ENCODE peak calls at places on chromosomes 3 and 15, in five cellular contexts. H, Z, Y, U and P are unnamed samples.

GRCh38 chr3:119829431-119829830 is 47.5 kb downstream of the NR1I2 start:
- DNase-seq in H (peak), Z (no peak), U (no peak), Y (no peak), P (no peak)

GRCh38 chr3:136350132-136350531 is 100.0 kb downstream of the PCCB start:
- DNase-seq in Z (no peak), U (peak), H (peak), Y (no peak), P (peak)

GRCh38 chr3:131503328-131503650 is 518 bp upstream of the MRPL3 start:
- DNase-seq in Y (no peak), Z (no peak), U (no peak), H (peak), P (peak)

GRCh38 chr3:14461006-14461747 is 58.8 kb downstream of the SLC6A6 start:
- DNase-seq in Y (no peak), Z (no peak), U (no peak), H (no peak), P (no peak)

GRCh38 chr3:127440384-127440783 is 150.1 kb downstream of the TPRA1 start:
- DNase-seq in H (no peak), U (no peak), Z (no peak), Y (no peak), P (no peak)

GRCh38 chr3:130658666-130659065 is 88.0 kb downstream of the PIK3R4 start:
- DNase-seq in Y (no peak), U (peak), H (peak), Z (no peak), P (peak)

GRCh38 chr3:190382082-190382481 is 5.9 kb upstream of the CLDN16 start:
- DNase-seq in U (peak), H (peak), Y (no peak), Z (no peak), P (peak)

GRCh38 chr15:50028323-50028722 is 90.7 kb downstream of the ATP8B4 start:
- DNase-seq in U (no peak), Z (no peak), Y (no peak), H (no peak), P (no peak)

GRCh38 chr3:13019243-13019701 is 54.0 kb downstream of the IQSEC1 start:
- DNase-seq in Y (no peak), H (peak), U (peak), Z (no peak), P (peak)

GRCh38 chr3:43013743-43014155 is 34.6 kb downstream of the GASK1A start:
- DNase-seq in U (no peak), Y (no peak), H (no peak), Z (no peak), P (no peak)

GRCh38 chr3:133383175-133383574 is 16.7 kb upstream of the BFSP2 start:
- DNase-seq in U (no peak), Y (no peak), H (no peak), Z (no peak), P (no peak)

GRCh38 chr15:87576486-87577176 is 679.9 kb downstream of the NTRK3 start:
- DNase-seq in Y (no peak), H (no peak), Z (no peak), U (no peak), P (no peak)

GRCh38 chr15:87287156-87287555 is 969.4 kb downstream of the NTRK3 start:
- DNase-seq in H (peak), Z (no peak), U (peak), Y (no peak), P (peak)

GRCh38 chr3:52193059-52193458 is 4.9 kb upstream of the ALAS1 start:
- DNase-seq in H (no peak), Z (peak), Y (no peak), U (peak), P (peak)

GRCh38 chr15:71781179-71781964 is 29.0 kb upstream of the NR2E3 start:
- DNase-seq in Y (no peak), H (peak), Z (no peak), U (no peak), P (peak)

GRCh38 chr3:114758828-114759709 is 388.0 kb downstream of the ZBTB20 start:
- DNase-seq in Z (no peak), U (peak), Y (no peak), H (peak), P (peak)

GRCh38 chr3:43765417-43766030 is 74.8 kb downstream of the ABHD5 start:
- DNase-seq in Z (peak), H (peak), Y (no peak), U (peak), P (peak)

GRCh38 chr3:81985996-81986723 is 224.7 kb upstream of the GBE1 start:
- DNase-seq in H (no peak), Z (no peak), Y (no peak), U (no peak), P (no peak)

GRCh38 chr3:177603137-177603603 is 405.9 kb upstream of the TBL1XR1 start:
- DNase-seq in U (peak), H (no peak), Z (no peak), Y (no peak), P (no peak)

GRCh38 chr3:71425491-71426071 is 157.9 kb downstream of the FOXP1 start:
- DNase-seq in H (peak), Z (no peak), U (no peak), Y (peak), P (peak)

GRCh38 chr3:12750223-12750622 is 8.8 kb downstream of the TMEM40 start:
- DNase-seq in U (peak), Y (no peak), H (peak), Z (peak), P (peak)

GRCh38 chr3:42846682-42847522 is 28.8 kb downstream of the CYP8B1 start:
- DNase-seq in Y (no peak), Z (no peak), U (no peak), H (no peak), P (no peak)

GRCh38 chr3:18885612-18886011 is 262.7 kb upstream of the KCNH8 start:
- DNase-seq in Y (no peak), Z (no peak), U (no peak), H (no peak), P (no peak)

GRCh38 chr15:60563539-60564404 is 84.8 kb upstream of the ICE2 start:
- DNase-seq in Y (peak), H (no peak), U (no peak), Z (no peak), P (no peak)

GRCh38 chr3:16231983-16232382 is 32.8 kb downstream of the DPH3 start:
- DNase-seq in H (no peak), Y (no peak), Z (no peak), U (no peak), P (no peak)

GRCh38 chr3:183481582-183481981 is 53.2 kb upstream of the MCF2L2 start:
- DNase-seq in U (no peak), Z (no peak), H (no peak), Y (no peak), P (no peak)

GRCh38 chr15:101044625-101045235 is 125.6 kb downstream of the LRRK1 start:
- DNase-seq in Y (no peak), U (no peak), H (no peak), Z (no peak), P (no peak)

GRCh38 chr15:40256642-40257235 is 17.9 kb downstream of the PAK6 start:
- DNase-seq in U (peak), H (no peak), Z (no peak), Y (no peak), P (no peak)

GRCh38 chr3:123027292-123028232 is at the start of gene SEMA5B:
- DNase-seq in H (no peak), U (peak), Z (peak), Y (peak), P (no peak)

GRCh38 chr15:63122002-63122893 is 587 bp downstream of the LACTB start:
- DNase-seq in Z (peak), U (peak), Y (peak), H (peak), P (peak)

GRCh38 chr3:190345878-190346277 is 23.6 kb upstream of the CLDN1 start:
- DNase-seq in Y (no peak), Z (no peak), H (no peak), U (peak), P (no peak)

GRCh38 chr15:92391640-92392039 is 2.0 kb upstream of the ST8SIA2 start:
- DNase-seq in H (peak), U (peak), Z (no peak), Y (no peak), P (peak)
- TF ChIP-seq CTCF in H (no peak), U (peak), Z (peak), Y (no peak), P (peak)

DNA sequence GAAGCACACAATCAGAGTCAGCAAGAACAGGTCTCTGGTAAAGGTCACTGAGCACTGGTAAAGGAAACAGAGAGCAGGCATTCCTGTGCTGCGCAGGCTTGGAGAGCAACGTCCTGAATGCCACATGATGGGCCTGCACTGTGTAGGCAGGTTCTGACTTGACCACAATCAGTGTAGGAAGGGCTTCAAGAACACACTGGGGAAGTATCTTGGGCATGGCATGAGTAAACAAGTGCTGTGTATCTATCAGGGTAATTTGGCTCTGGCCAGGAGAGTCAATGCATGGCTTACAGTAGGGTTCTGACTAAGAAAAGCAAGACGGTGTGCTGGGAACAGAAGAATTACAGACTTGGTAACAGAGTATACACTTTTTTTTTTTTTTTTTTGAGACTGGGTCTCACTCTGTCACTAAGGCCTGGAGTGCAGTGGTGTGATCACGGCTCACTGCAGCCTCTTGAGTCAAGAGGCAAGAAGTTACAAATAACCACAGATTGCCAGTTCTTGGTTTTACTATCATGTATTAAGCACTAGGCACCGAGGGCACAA is 30.6 kb downstream of the TBC1D2B start:
- DNase-seq in U (no peak), H (no peak), Z (no peak), Y (no peak), P (no peak)
- H3K4me3 ChIP-seq in U (no peak), H (no peak), Z (no peak), Y (no peak), P (no peak)

GRCh38 chr3:128617270-128617556 is 33.4 kb downstream of the RPN1 start:
- DNase-seq in Y (no peak), Z (no peak), H (no peak), U (no peak), P (no peak)
- TF ChIP-seq CTCF in Y (no peak), Z (no peak), H (no peak), U (no peak), P (no peak)

DNA sequence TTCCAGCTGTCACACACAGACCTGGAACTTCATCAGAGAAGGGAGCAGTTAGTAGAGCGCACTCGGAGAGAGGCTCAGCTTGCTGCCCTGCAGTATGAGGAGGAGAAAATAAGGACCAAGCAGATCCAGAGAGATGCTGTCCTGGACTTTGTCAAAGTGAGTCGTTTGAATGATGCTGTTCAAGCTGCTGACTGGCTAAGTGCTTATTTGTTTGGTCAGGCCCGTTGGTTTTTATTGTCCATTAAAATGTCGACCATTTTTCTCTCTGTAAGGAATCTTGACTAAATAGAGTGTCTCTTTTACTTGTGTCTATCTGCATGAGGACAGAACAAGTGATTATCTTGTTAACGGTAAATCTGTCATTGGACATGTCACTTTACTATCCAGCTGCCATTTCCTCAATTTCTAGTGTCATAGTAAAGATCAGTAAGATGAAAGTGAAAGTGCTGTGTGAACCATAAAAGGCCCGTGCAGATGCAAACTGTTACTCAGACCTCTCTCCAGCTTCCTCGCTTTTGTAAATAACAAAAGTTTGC is 56.9 kb downstream of the LRCH3 start:
- DNase-seq in Z (no peak), H (peak), Y (peak), U (no peak), P (peak)
- H3K4me3 ChIP-seq in Z (peak), H (peak), Y (peak), U (no peak), P (no peak)

GRCh38 chr3:53709856-53710674 is 136.2 kb downstream of the CHDH start:
- DNase-seq in Y (peak), H (peak), Z (peak), U (peak), P (peak)

GRCh38 chr3:53711387-53711786 is 134.8 kb downstream of the CHDH start:
- DNase-seq in H (no peak), U (no peak), Y (no peak), Z (peak), P (no peak)

GRCh38 chr3:53708001-53708621 is 138.1 kb downstream of the CHDH start:
- DNase-seq in Z (no peak), Y (no peak), U (no peak), H (no peak), P (no peak)

GRCh38 chr3:53707222-53707621 is 139.0 kb downstream of the CHDH start:
- DNase-seq in U (no peak), H (no peak), Z (no peak), Y (no peak), P (no peak)

GRCh38 chr3:53709256-53709655 is 137.0 kb downstream of the CHDH start:
- DNase-seq in H (no peak), Y (no peak), Z (no peak), U (no peak), P (no peak)
- TF ChIP-seq CTCF in H (no peak), Y (no peak), Z (no peak), U (no peak), P (no peak)

DNA sequence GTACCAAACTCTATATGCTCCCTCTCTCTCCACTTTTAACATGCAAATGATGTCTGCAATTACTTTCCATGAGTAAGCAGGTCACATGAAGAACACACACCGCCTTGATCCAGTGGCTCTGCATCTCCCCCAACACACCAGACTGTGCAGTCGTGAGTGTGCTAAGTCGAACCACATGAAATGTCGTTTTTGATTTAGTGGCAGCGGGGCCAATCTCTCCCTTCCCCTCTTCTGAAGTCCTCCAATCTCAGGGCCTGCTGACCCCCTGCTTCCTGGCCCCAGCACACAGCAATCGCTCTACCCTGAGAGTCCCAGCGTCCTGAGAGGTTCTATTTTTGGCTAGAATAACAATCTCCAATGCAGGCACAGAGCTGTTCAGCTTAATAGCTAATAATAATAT is 312.5 kb downstream of the SHQ1 start:
- DNase-seq in U (no peak), H (no peak), Y (no peak), Z (no peak), P (no peak)
- H3K4me3 ChIP-seq in U (no peak), H (no peak), Y (no peak), Z (no peak), P (no peak)

GRCh38 chr15:90085565-90085964 is 16.7 kb downstream of the IDH2 start:
- DNase-seq in H (no peak), Z (no peak), Y (no peak), U (no peak), P (no peak)

GRCh38 chr15:90087454-90088154 is 14.7 kb downstream of the IDH2 start:
- DNase-seq in Z (no peak), U (peak), Y (no peak), H (peak), P (peak)

GRCh38 chr15:90084876-90085423 is 17.3 kb downstream of the IDH2 start:
- DNase-seq in U (no peak), H (no peak), Y (no peak), Z (no peak), P (no peak)

GRCh38 chr15:90083954-90084607 is 18.2 kb downstream of the IDH2 start:
- DNase-seq in U (no peak), H (no peak), Z (no peak), Y (no peak), P (no peak)

DNA sequence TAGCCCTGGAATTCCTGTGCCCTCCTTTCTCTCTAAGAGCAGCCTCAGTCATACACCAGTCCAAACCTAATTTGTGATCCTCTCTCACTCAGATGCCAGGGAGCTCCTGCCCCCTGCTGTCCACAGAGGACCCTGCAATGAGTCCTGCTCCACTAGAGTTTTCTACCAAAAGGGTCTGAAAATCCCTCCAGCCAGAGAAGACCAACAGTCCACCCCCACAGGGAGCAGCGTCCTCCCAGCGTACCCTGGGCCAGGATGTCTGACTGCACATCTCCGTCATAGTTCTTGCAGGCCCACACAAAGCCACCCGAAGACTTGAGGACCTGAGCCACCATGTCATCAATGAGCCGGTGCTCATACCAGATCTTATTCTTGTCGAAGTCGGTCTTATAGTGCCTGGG is 15.4 kb downstream of the IDH2 start:
- DNase-seq in Y (peak), H (peak), U (peak), Z (no peak), P (peak)
- TF ChIP-seq CTCF in Y (peak), H (peak), U (peak), Z (peak), P (peak)

GRCh38 chr3:60076307-60076706 is 1026.5 kb upstream of the CFAP20DC start:
- DNase-seq in U (no peak), Z (no peak), Y (no peak), H (no peak), P (no peak)

GRCh38 chr3:60070366-60070765 is 1020.5 kb upstream of the CFAP20DC start:
- DNase-seq in Z (no peak), H (no peak), U (no peak), Y (no peak), P (no peak)

GRCh38 chr3:60073228-60073627 is 1023.4 kb upstream of the CFAP20DC start:
- DNase-seq in Y (no peak), U (no peak), H (no peak), Z (no peak), P (no peak)

GRCh38 chr3:60079076-60079475 is 1029.3 kb upstream of the CFAP20DC start:
- DNase-seq in U (no peak), Y (no peak), H (no peak), Z (no peak), P (no peak)

DNA sequence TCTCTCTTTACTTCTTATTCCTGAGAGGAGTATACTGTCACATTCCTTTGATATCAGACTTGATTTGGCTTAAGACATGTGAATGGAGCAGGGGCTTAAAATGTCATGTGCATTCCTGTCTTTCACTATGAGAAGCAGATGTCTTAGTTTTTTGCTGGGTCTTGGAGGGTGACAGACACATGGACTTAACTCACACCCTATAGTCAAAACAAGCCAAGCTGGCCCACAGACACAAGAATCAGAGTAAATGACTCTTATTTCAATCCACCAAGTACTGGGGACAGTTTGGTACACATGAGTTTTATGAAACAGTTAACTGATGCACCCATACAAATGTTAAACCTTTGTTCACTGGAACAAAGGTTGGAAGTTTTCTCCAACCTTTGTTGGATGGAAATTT is 1024.1 kb upstream of the CFAP20DC start:
- DNase-seq in Y (no peak), U (no peak), H (no peak), Z (no peak), P (no peak)
- H3K4me3 ChIP-seq in Y (no peak), U (no peak), H (no peak), Z (no peak), P (no peak)